ENCODE peak calls at places on chromosomes 3 and 15, in six cellular contexts. B is IMR-90, X is neuronal stem cell, R is H9, C is H1, M is trophoblast cell. U is an unnamed sample.

GRCh38 chr15:50340431-50340830 is 14.6 kb downstream of the GABPB1 start:
- DNase-seq in X (no peak), M (no peak), R (no peak), C (no peak), B (no peak), U (no peak)

GRCh38 chr15:63250312-63250965 is 27.0 kb upstream of the APH1B start:
- DNase-seq in B (peak), C (no peak), M (peak), R (no peak), X (no peak), U (peak)

GRCh38 chr15:39181901-39182300 is 399.0 kb upstream of the THBS1 start:
- DNase-seq in B (peak), X (no peak), M (no peak), C (no peak), R (no peak), U (no peak)

GRCh38 chr3:120730576-120731542 is 11.5 kb downstream of the RABL3 start:
- DNase-seq in X (no peak), M (no peak), R (no peak), B (no peak), C (no peak), U (no peak)

GRCh38 chr3:109548192-109548938 is 211.0 kb upstream of the DPPA4 start:
- DNase-seq in X (no peak), R (no peak), C (no peak), M (no peak), B (peak), U (no peak)

GRCh38 chr3:127714866-127715265 is 42.1 kb downstream of the ABTB1 start:
- DNase-seq in C (no peak), R (no peak), X (no peak), M (no peak), B (no peak), U (no peak)

GRCh38 chr3:60948488-60948887 is 302.8 kb downstream of the FHIT start:
- DNase-seq in R (no peak), B (no peak), M (peak), C (no peak), X (no peak), U (peak)

GRCh38 chr3:194168994-194169393 is 33.0 kb downstream of the HES1 start:
- DNase-seq in X (no peak), C (no peak), M (no peak), B (no peak), R (no peak), U (no peak)

GRCh38 chr3:13004376-13004775 is 68.9 kb downstream of the IQSEC1 start:
- DNase-seq in C (no peak), X (no peak), R (no peak), B (no peak), M (no peak), U (no peak)

GRCh38 chr15:67066041-67067021 is 929 bp downstream of the SMAD3 start:
- DNase-seq in B (peak), R (no peak), M (peak), C (no peak), X (peak), U (no peak)

GRCh38 chr15:67064607-67065530 is 533 bp upstream of the SMAD3 start:
- DNase-seq in R (peak), M (peak), B (no peak), C (peak), X (peak), U (peak)

GRCh38 chr15:67063689-67064606 is 1.5 kb upstream of the SMAD3 start:
- DNase-seq in X (peak), R (peak), B (peak), C (peak), M (peak), U (peak)

GRCh38 chr15:67067161-67067853 is 1.9 kb downstream of the SMAD3 start:
- DNase-seq in R (no peak), X (peak), M (no peak), C (no peak), B (peak), U (no peak)

DNA sequence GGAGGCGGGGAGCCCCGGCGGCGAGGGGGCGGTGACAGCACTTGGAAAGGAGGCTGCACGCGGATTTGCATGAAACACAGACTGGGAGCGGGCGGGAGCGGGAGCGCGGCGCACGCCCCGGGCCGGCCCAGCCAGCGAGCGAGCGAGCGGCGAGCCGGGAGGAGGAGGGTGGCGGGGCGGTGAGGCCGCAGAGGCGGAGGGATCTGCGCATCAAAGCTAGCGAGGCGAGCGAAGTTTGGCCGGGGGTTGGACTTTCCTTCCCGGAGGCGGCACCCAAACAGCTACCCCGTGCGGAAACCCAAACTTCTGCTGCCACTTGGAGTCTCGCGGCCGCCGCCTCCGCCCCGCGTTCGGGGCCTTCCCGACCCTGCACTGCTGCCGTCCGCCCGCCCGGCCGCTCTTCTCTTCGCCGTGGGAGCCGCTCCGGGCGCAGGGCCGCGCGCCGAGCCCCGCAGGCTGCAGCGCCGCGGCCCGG is at the start of gene SMAD3:
- DNase-seq in C (peak), X (peak), R (peak), M (peak), B (peak), U (peak)
- H3K18ac ChIP-seq in C (peak), X (peak), R (peak), M (peak), B (peak), U (peak)

GRCh38 chr3:27684302-27684701 is 37.8 kb downstream of the EOMES start:
- DNase-seq in X (no peak), R (no peak), C (no peak), B (no peak), M (no peak), U (no peak)

GRCh38 chr3:27685474-27685873 is 36.6 kb downstream of the EOMES start:
- DNase-seq in X (no peak), B (no peak), R (no peak), C (no peak), M (peak), U (no peak)

GRCh38 chr3:27686642-27687041 is 35.5 kb downstream of the EOMES start:
- DNase-seq in B (peak), C (no peak), M (peak), R (no peak), X (no peak), U (no peak)

GRCh38 chr3:27688053-27688452 is 34.1 kb downstream of the EOMES start:
- DNase-seq in C (no peak), R (no peak), M (no peak), B (no peak), X (no peak), U (no peak)
- H2AFZ ChIP-seq in C (peak), R (no peak), M (no peak), B (peak), X (no peak), U (no peak)

GRCh38 chr15:82538961-82539689 is 1.1 kb downstream of the RPS17 start:
- DNase-seq in R (no peak), B (no peak), C (no peak), M (no peak), X (no peak), U (peak)
- H3K18ac ChIP-seq in R (no peak), B (no peak), C (peak), M (no peak), X (no peak), U (peak)

DNA sequence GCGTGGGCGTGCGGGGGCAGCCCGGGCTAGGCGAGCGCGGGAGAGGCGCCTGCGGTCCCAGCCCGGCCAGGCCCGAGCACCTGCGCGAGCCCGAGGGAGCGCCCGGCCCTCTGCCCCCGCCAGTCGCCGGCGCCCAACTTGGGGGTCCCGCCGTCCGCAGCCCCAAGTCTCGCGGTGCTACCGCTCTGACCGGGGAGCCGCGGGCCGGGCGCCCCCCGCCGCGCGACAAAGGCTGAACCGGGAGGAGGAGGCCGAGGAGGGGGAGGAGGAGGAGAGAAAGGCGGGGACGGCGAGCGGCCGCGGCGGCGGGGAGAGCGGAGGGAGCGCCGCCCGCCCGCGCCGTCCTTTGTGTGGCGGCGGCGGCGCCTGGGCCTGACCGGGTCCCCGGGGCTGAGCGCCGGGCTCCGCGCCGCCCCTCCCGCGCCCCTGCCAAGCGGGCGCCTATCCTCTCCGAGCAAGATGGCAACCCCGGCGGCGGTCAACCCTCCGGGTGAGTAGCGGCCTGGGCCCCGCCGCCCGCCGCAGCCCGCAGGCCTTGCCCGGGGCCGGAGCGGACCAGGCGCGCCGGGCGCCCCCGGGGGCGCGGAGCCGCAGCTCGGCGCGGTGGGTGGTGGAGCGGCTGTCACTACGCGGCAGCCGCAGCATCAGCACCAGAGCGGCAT is at the start of gene ARNT2:
- DNase-seq in C (peak), R (peak), M (no peak), B (peak), X (peak), U (no peak)
- H2AFZ ChIP-seq in C (no peak), R (no peak), M (peak), B (peak), X (peak), U (peak)